ENCODE peak calls at places on chromosomes 5 and 9, in nine cellular contexts. S is astrocyte; Y is HCT116; X is pancreas; G is HL-60; W is OCI-LY7; P is heart right ventricle; Q is CD8-positive, alpha-beta T cell; Z is stomach. H is an unnamed sample.

GRCh38 chr5:163770625-163771024 is 265.2 kb downstream of the MAT2B start:
- DNase-seq in S (no peak), Y (no peak), X (no peak), G (no peak), W (no peak), P (no peak), Q (no peak), Z (no peak), H (no peak)

GRCh38 chr5:107542428-107542827 is 128.3 kb downstream of the EFNA5 start:
- DNase-seq in S (peak), Y (peak), X (peak), G (no peak), W (peak), P (peak), Q (no peak), Z (peak), H (peak)

GRCh38 chr5:50711280-50711679 is 44.8 kb downstream of the PARP8 start:
- DNase-seq in S (no peak), Y (no peak), X (no peak), G (no peak), W (peak), P (no peak), Q (peak), Z (peak), H (no peak)

GRCh38 chr5:124961517-124961916 is 215.1 kb upstream of the ZNF608 start:
- DNase-seq in S (no peak), Y (no peak), X (no peak), G (peak), W (no peak), P (no peak), Q (no peak), Z (no peak), H (no peak)

GRCh38 chr5:9835121-9835770 is 205.1 kb upstream of the TAS2R1 start:
- DNase-seq in S (no peak), Y (no peak), X (no peak), G (no peak), W (no peak), P (no peak), Q (no peak), Z (no peak), H (no peak)

GRCh38 chr9:27939186-27939585 is 365.9 kb upstream of the C9orf72 start:
- DNase-seq in S (no peak), Y (no peak), X (no peak), G (no peak), W (no peak), P (no peak), Q (no peak), Z (no peak), H (no peak)

GRCh38 chr9:87285183-87285582 is 212.5 kb upstream of the DAPK1 start:
- DNase-seq in S (peak), Y (no peak), X (no peak), G (no peak), W (no peak), P (no peak), Q (no peak), Z (peak), H (no peak)

GRCh38 chr5:176895350-176895749 is 3.8 kb downstream of the HK3 start:
- DNase-seq in S (no peak), Y (no peak), X (no peak), G (no peak), W (no peak), P (no peak), Q (no peak), Z (no peak), H (no peak)

GRCh38 chr9:128575469-128575868 is 23.1 kb downstream of the SPTAN1 start:
- DNase-seq in S (peak), Y (no peak), X (no peak), G (no peak), W (no peak), P (no peak), Q (no peak), Z (no peak), H (no peak)

GRCh38 chr5:14184725-14185124 is 41.6 kb downstream of the TRIO start:
- DNase-seq in S (peak), Y (no peak), X (no peak), G (no peak), W (no peak), P (no peak), Q (no peak), Z (no peak), H (no peak)

GRCh38 chr5:123817267-123817666 is 305.3 kb downstream of the CSNK1G3 start:
- DNase-seq in S (no peak), Y (no peak), X (no peak), G (no peak), W (no peak), P (no peak), Q (no peak), Z (no peak), H (no peak)

GRCh38 chr9:121895836-121896544 is 197.1 kb downstream of the TTLL11 start:
- DNase-seq in S (peak), Y (no peak), X (peak), G (no peak), W (no peak), P (peak), Q (no peak), Z (peak), H (no peak)

DNA sequence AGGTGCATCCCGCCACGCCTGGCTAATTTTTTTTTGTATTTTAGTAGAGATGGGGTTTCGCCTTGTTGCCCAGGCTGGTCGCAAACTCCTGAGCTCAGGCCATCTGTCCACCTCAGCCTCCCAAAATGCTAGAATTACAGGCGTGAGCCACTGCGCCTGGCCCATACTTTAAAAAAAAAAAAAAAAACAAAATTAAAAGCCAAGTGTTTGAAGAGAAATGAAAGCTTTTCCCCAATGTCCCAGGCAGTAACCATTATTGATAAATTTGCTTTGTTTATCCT is 9.5 kb downstream of the PRRC2B start:
- DNase-seq in S (no peak), Y (no peak), X (no peak), G (no peak), W (peak), P (no peak), Q (no peak), Z (no peak), H (no peak)
- TF ChIP-seq CTCF in S (no peak), Y (no peak), X (no peak), G (no peak), W (no peak), P (no peak), Q (no peak), Z (no peak), H (no peak)

GRCh38 chr5:171946382-171946781 is 60.1 kb downstream of the FBXW11 start:
- DNase-seq in S (no peak), Y (no peak), X (no peak), G (no peak), W (no peak), P (no peak), Q (no peak), Z (no peak), H (no peak)
- H3K4me3 ChIP-seq in S (no peak), Y (no peak), X (no peak), G (no peak), W (no peak), P (no peak), Q (no peak), Z (no peak), H (no peak)

DNA sequence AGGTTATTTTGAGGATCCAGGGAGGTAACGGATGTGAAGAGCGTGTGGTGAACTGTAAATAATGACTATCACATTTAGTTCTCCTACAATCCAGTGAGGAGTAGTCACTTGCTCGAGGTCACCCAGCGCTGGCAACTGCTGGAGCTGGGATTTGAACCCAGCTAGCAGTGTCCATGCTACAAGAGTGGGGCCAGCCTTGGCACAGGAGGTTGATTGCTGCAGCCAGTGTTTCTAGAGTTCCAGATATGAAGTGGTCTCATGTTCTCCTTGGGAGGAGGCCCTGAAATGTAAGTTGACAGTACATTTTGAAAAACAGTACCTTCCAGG is 765 bp downstream of the CCDC107 start:
- DNase-seq in S (peak), Y (peak), X (no peak), G (no peak), W (no peak), P (peak), Q (no peak), Z (no peak), H (no peak)
- H3K27ac ChIP-seq in S (peak), Y (peak), X (peak), G (peak), W (peak), P (peak), Q (peak), Z (peak), H (peak)

DNA sequence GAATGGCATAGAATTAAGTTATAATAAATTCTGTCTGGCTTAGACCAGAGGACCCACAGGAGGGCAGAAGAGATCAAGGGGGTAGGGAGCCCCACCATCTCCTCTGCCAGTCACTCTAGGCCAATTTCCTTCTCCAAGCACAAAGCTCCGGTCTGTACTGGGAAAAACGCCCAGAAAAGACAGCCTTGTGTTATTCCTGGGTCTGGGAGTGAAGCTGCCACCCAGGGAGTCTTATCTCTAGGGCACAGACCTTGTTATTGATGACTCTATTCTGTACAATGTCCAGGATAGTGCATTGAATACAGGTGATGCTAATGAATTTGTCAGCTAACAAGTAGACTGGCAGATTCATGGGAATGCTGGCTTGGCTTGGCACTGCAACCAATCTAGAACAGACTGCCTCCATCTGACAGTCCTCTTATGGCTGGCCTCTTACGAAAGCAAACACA is 60.7 kb downstream of the MED27 start:
- DNase-seq in S (peak), Y (no peak), X (no peak), G (no peak), W (no peak), P (no peak), Q (no peak), Z (no peak), H (no peak)
- TF ChIP-seq CTCF in S (no peak), Y (no peak), X (no peak), G (no peak), W (no peak), P (no peak), Q (no peak), Z (no peak), H (no peak)

GRCh38 chr9:107732781-107733529 is 243.4 kb upstream of the KLF4 start:
- DNase-seq in S (peak), Y (no peak), X (no peak), G (no peak), W (no peak), P (no peak), Q (no peak), Z (peak), H (peak)
- H3K4me3 ChIP-seq in S (peak), Y (no peak), X (no peak), G (no peak), W (no peak), P (peak), Q (no peak), Z (no peak), H (peak)

H was measured in right atrium auricular region.